ENCODE peak calls at places on chromosomes 11 and 22, in five cellular contexts. M, C, S, W and I are unnamed samples.

GRCh38 chr22:26975381-26975780 is 318.0 kb downstream of the MIAT start:
- DNase-seq in S (no peak), W (peak), C (no peak), M (no peak), I (no peak)

GRCh38 chr11:61594907-61595257 is 14.0 kb upstream of the SYT7 start:
- DNase-seq in M (no peak), S (no peak), C (no peak), W (no peak), I (no peak)

GRCh38 chr11:69892237-69892985 is 73.2 kb upstream of the FGF3 start:
- DNase-seq in W (no peak), M (no peak), C (no peak), S (no peak), I (no peak)

GRCh38 chr11:60798631-60799030 is 13.5 kb downstream of the MS4A10 start:
- DNase-seq in M (no peak), S (no peak), C (no peak), W (no peak), I (no peak)

GRCh38 chr22:36940676-36941075 is 27.2 kb downstream of the CSF2RB start:
- DNase-seq in W (no peak), C (no peak), S (no peak), M (no peak), I (no peak)

GRCh38 chr11:26849009-26849408 is 127.1 kb upstream of the SLC5A12 start:
- DNase-seq in S (no peak), C (no peak), M (no peak), W (no peak), I (no peak)

GRCh38 chr11:1880746-1881441 is 10.8 kb downstream of the PRR33 start:
- DNase-seq in S (no peak), C (no peak), W (no peak), M (no peak), I (no peak)

GRCh38 chr22:36536717-36537116 is 7.8 kb upstream of the EIF3D start:
- DNase-seq in C (no peak), W (no peak), M (no peak), S (no peak), I (no peak)

GRCh38 chr11:26891501-26891900 is 102.4 kb upstream of the FIBIN start:
- DNase-seq in S (no peak), C (no peak), M (no peak), W (no peak), I (no peak)

GRCh38 chr11:56333156-56333555 is 12.7 kb upstream of the OR8K1 start:
- DNase-seq in S (no peak), C (no peak), W (no peak), M (no peak), I (no peak)

GRCh38 chr11:94405062-94405461 is 3.8 kb upstream of the GPR83 start:
- DNase-seq in C (no peak), W (no peak), S (no peak), M (no peak), I (no peak)

GRCh38 chr11:12963789-12964536 is 45.2 kb upstream of the RASSF10 start:
- DNase-seq in S (peak), M (no peak), W (peak), C (peak), I (peak)

GRCh38 chr11:6658647-6659046 is 3.0 kb upstream of the DCHS1 start:
- DNase-seq in M (no peak), C (no peak), S (no peak), W (no peak), I (no peak)

GRCh38 chr11:111735262-111736116 is 30.7 kb downstream of the PPP2R1B start:
- DNase-seq in S (peak), M (peak), W (peak), C (no peak), I (peak)

GRCh38 chr11:73206751-73207280 is 11.3 kb upstream of the P2RY2 start:
- DNase-seq in C (no peak), W (no peak), S (no peak), M (no peak), I (peak)

GRCh38 chr11:72079776-72080325 is 491 bp downstream of the NUMA1 start:
- DNase-seq in W (no peak), M (no peak), S (no peak), C (no peak), I (peak)

GRCh38 chr22:37178350-37179125 is 9.5 kb downstream of the C1QTNF6 start:
- DNase-seq in C (no peak), M (no peak), S (no peak), W (no peak), I (no peak)

GRCh38 chr22:39471421-39472141 is 14.8 kb downstream of the MGAT3 start:
- DNase-seq in S (no peak), W (peak), M (no peak), C (no peak), I (peak)

GRCh38 chr11:71247551-71248250 is 4.7 kb downstream of the SHANK2 start:
- DNase-seq in W (no peak), C (no peak), S (no peak), M (no peak), I (no peak)

GRCh38 chr11:65427691-65428577 is 5.3 kb downstream of the NEAT1 start:
- DNase-seq in S (no peak), C (no peak), W (peak), M (no peak), I (peak)

GRCh38 chr11:33942954-33943353 is 51.1 kb upstream of the LMO2 start:
- DNase-seq in M (peak), S (peak), W (no peak), C (no peak), I (peak)

GRCh38 chr22:26589367-26589844 is 526 bp downstream of the TPST2 start:
- DNase-seq in M (no peak), W (no peak), S (no peak), C (no peak), I (no peak)

GRCh38 chr22:20205964-20206708 is 55.3 kb upstream of the CCDC188 start:
- DNase-seq in W (peak), M (no peak), C (peak), S (no peak), I (peak)

GRCh38 chr11:22076215-22076930 is 116.5 kb upstream of the ANO5 start:
- DNase-seq in C (no peak), W (no peak), M (no peak), S (no peak), I (no peak)

GRCh38 chr11:75403037-75403436 is 3.7 kb downstream of the RPS3 start:
- DNase-seq in C (no peak), S (no peak), W (no peak), M (no peak), I (no peak)

GRCh38 chr11:43738600-43739409 is 58.3 kb downstream of the HSD17B12 start:
- DNase-seq in S (peak), M (peak), C (no peak), W (no peak), I (peak)

GRCh38 chr11:116506446-116506845 is 266.3 kb downstream of the BUD13 start:
- DNase-seq in W (no peak), C (no peak), S (no peak), M (no peak), I (no peak)

GRCh38 chr11:75468534-75469340 is 35.7 kb upstream of the KLHL35 start:
- DNase-seq in W (no peak), S (no peak), M (peak), C (no peak), I (peak)

GRCh38 chr11:1549355-1550330 is 22.4 kb downstream of the DUSP8 start:
- DNase-seq in S (no peak), C (no peak), M (no peak), W (no peak), I (no peak)

GRCh38 chr11:94656968-94657367 is 89.8 kb downstream of the PIWIL4 start:
- DNase-seq in M (no peak), W (no peak), S (no peak), C (no peak), I (no peak)

GRCh38 chr11:76371170-76371569 is 9.8 kb downstream of the THAP12 start:
- DNase-seq in M (peak), S (peak), W (peak), C (no peak), I (peak)

GRCh38 chr11:111911563-111912401 is at the start of gene CRYAB:
- DNase-seq in S (no peak), W (peak), C (no peak), M (peak), I (peak)

GRCh38 chr22:47000888-47001287 is 238.4 kb downstream of the TBC1D22A start:
- DNase-seq in W (no peak), M (no peak), S (no peak), C (no peak), I (no peak)

GRCh38 chr11:6351782-6352181 is 31.5 kb upstream of the CAVIN3 start:
- DNase-seq in M (no peak), W (no peak), C (peak), S (no peak), I (no peak)

GRCh38 chr22:46737105-46737975 is 712 bp downstream of the CERK start:
- DNase-seq in W (no peak), C (no peak), M (no peak), S (no peak), I (no peak)

GRCh38 chr22:37529652-37530345 is 10.6 kb upstream of the CARD10 start:
- DNase-seq in M (no peak), C (no peak), S (no peak), W (no peak), I (no peak)

GRCh38 chr11:95135155-95135554 is 45.5 kb downstream of the ENDOD1 start:
- DNase-seq in C (no peak), S (no peak), W (no peak), M (no peak), I (no peak)

GRCh38 chr11:70027451-70027850 is 50.7 kb upstream of the ANO1 start:
- DNase-seq in C (no peak), W (no peak), S (no peak), M (no peak), I (no peak)

GRCh38 chr22:22235564-22235963 is 9.0 kb upstream of the VPREB1 start:
- DNase-seq in M (no peak), S (no peak), C (peak), W (no peak), I (peak)